ENCODE peak calls at places on chromosomes 12 and 14, in four cellular contexts. One of them, this sample, is unnamed.

GRCh38 chr12:67270622-67271021 is 1.5 kb downstream of the CAND1 start:
- DNase-seq in breast epithelium: no peak
- DNase-seq in NB4: no peak
- DNase-seq in tibial nerve: no peak
- DNase-seq in this sample: no peak

GRCh38 chr12:125143491-125143890 is 78.3 kb downstream of the AACS start:
- DNase-seq in NB4: no peak
- DNase-seq in tibial nerve: no peak
- DNase-seq in breast epithelium: no peak
- DNase-seq in this sample: no peak

GRCh38 chr12:69459477-69459876 is 10.7 kb upstream of the FRS2 start:
- DNase-seq in tibial nerve: no peak
- DNase-seq in NB4: no peak
- DNase-seq in breast epithelium: no peak
- DNase-seq in this sample: no peak

GRCh38 chr12:40515041-40515825 is 177.0 kb upstream of the CNTN1 start:
- DNase-seq in NB4: peak; percentile 52
- DNase-seq in tibial nerve: no peak
- DNase-seq in breast epithelium: no peak
- DNase-seq in this sample: no peak

GRCh38 chr12:124738636-124739467 is 124.8 kb downstream of the SCARB1 start:
- DNase-seq in breast epithelium: no peak
- DNase-seq in NB4: no peak
- DNase-seq in tibial nerve: no peak
- DNase-seq in this sample: no peak

GRCh38 chr12:106113042-106113441 is 25.7 kb downstream of the NUAK1 start:
- DNase-seq in tibial nerve: no peak
- DNase-seq in breast epithelium: no peak
- DNase-seq in NB4: peak; percentile 85
- DNase-seq in this sample: no peak

GRCh38 chr12:81300454-81300853 is 222.6 kb downstream of the ACSS3 start:
- DNase-seq in tibial nerve: no peak
- DNase-seq in breast epithelium: no peak
- DNase-seq in NB4: peak; percentile 2
- DNase-seq in this sample: no peak

GRCh38 chr12:108310489-108310888 is 28.6 kb downstream of the CMKLR1 start:
- DNase-seq in NB4: no peak
- DNase-seq in breast epithelium: no peak
- DNase-seq in tibial nerve: no peak
- DNase-seq in this sample: no peak

GRCh38 chr12:108237272-108237671 is 101.8 kb downstream of the CMKLR1 start:
- DNase-seq in NB4: peak; percentile 36
- DNase-seq in tibial nerve: no peak
- DNase-seq in breast epithelium: no peak
- DNase-seq in this sample: no peak

GRCh38 chr14:76193696-76194095 is 42.0 kb downstream of the GPATCH2L start:
- DNase-seq in breast epithelium: no peak
- DNase-seq in NB4: no peak
- DNase-seq in tibial nerve: no peak
- DNase-seq in this sample: no peak

GRCh38 chr14:19918553-19919264 is 1.7 kb upstream of the OR4K5 start:
- DNase-seq in NB4: no peak
- DNase-seq in breast epithelium: no peak
- DNase-seq in tibial nerve: no peak
- DNase-seq in this sample: no peak

GRCh38 chr12:93784339-93785086 is 107.3 kb downstream of the CRADD start:
- DNase-seq in tibial nerve: peak; percentile 30
- DNase-seq in NB4: no peak
- DNase-seq in breast epithelium: peak; percentile 80
- DNase-seq in this sample: peak; percentile 67

GRCh38 chr14:34714320-34715107 is at the start of gene CFL2:
- DNase-seq in NB4: peak; percentile 83
- DNase-seq in tibial nerve: peak; percentile 72
- DNase-seq in breast epithelium: peak; percentile 48
- DNase-seq in this sample: peak; percentile 87

GRCh38 chr14:99571303-99571986 is 32.6 kb downstream of the CCDC85C start:
- DNase-seq in tibial nerve: no peak
- DNase-seq in NB4: no peak
- DNase-seq in breast epithelium: no peak
- DNase-seq in this sample: no peak

GRCh38 chr14:79544671-79545070 is 666.6 kb downstream of the DIO2 start:
- DNase-seq in NB4: no peak
- DNase-seq in tibial nerve: no peak
- DNase-seq in breast epithelium: no peak
- DNase-seq in this sample: no peak

GRCh38 chr14:91418387-91419043 is 895 bp upstream of the CCDC88C start:
- DNase-seq in NB4: peak; percentile 88
- DNase-seq in breast epithelium: peak; percentile 37
- DNase-seq in tibial nerve: peak; percentile 31
- DNase-seq in this sample: peak; percentile 44

GRCh38 chr14:54133896-54134295 is 177.3 kb upstream of the BMP4 start:
- DNase-seq in NB4: peak; percentile 1
- DNase-seq in breast epithelium: no peak
- DNase-seq in tibial nerve: no peak
- DNase-seq in this sample: peak; percentile 48

GRCh38 chr12:78035913-78036658 is 205.4 kb downstream of the NAV3 start:
- DNase-seq in tibial nerve: no peak
- DNase-seq in breast epithelium: no peak
- DNase-seq in NB4: peak; percentile 41
- DNase-seq in this sample: no peak

GRCh38 chr12:63994704-63995103 is 150.2 kb downstream of the SRGAP1 start:
- DNase-seq in breast epithelium: no peak
- DNase-seq in NB4: no peak
- DNase-seq in tibial nerve: no peak
- DNase-seq in this sample: no peak

GRCh38 chr12:47888127-47888819 is 16.5 kb downstream of the VDR start:
- DNase-seq in breast epithelium: no peak
- DNase-seq in NB4: no peak
- DNase-seq in tibial nerve: no peak
- DNase-seq in this sample: peak; percentile 41

GRCh38 chr12:47885566-47885965 is 19.2 kb downstream of the VDR start:
- DNase-seq in NB4: no peak
- DNase-seq in breast epithelium: peak; percentile 54
- DNase-seq in tibial nerve: no peak
- DNase-seq in this sample: no peak

GRCh38 chr12:47885012-47885501 is 19.7 kb downstream of the VDR start:
- DNase-seq in tibial nerve: no peak
- DNase-seq in NB4: peak; percentile 45
- DNase-seq in breast epithelium: no peak
- DNase-seq in this sample: no peak

GRCh38 chr12:47887529-47887928 is 17.3 kb downstream of the VDR start:
- DNase-seq in tibial nerve: no peak
- DNase-seq in breast epithelium: no peak
- DNase-seq in NB4: no peak
- DNase-seq in this sample: peak; percentile 35

GRCh38 chr12:47886471-47887240 is 18.1 kb downstream of the VDR start:
- DNase-seq in NB4: no peak
- DNase-seq in breast epithelium: no peak
- DNase-seq in tibial nerve: no peak
- DNase-seq in this sample: no peak
- H3K4me3 ChIP-seq in NB4: no peak overlapping the region
- H3K4me3 ChIP-seq in breast epithelium: no peak overlapping the region
- H3K4me3 ChIP-seq in tibial nerve: no peak overlapping the region
- H3K4me3 ChIP-seq in this sample: no peak overlapping the region

DNA sequence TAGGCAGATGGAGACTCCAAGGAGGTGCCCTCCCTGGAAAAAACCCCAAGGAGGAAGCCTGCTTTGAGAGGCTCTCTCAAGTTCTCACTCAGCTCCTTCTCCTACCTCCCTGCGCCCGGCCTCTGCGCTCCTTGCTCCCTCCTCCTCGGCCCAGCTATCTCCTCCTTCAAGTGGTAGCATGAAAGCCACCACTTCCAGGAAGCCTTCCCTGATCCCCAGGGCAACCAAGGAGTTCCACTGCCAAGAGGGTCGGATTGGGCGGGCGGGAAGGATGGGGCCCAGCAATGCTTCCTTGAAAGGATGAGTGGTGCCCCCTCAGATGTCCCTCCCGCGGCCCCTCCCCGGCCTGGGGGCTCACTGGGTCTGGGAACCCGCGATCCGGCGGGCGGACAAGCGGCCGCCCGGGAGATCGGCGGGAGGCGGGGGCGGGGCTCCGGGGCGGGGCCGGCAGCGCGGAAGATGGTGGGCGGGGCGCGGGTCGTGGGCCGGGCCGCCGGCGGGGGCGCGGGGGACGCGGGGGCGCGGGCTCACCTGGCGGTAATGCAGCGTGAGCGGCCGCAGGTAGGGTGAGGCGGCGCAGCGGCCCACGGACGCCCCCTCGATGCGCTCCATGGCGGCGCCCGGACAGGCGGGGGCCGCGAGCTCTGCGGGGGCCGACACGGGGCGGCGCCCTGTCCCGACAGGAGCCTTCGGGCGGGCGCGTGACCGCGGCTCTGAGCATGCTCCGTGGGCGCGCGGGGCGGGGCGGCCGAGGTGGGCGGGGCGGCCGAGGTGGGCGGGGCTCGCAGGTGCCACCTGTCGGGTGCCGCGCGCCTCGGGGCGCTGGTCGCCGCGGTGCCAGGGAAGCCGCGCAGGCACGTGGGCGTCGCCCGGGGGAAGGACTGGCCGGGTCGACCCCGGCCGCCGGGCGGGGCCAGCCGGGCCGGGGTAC is at the start of gene NUDT14:
- DNase-seq in NB4: no peak
- DNase-seq in breast epithelium: peak; percentile 83
- DNase-seq in tibial nerve: no peak
- DNase-seq in this sample: peak; percentile 82
- TF ChIP-seq POLR2A in NB4: no peak
- TF ChIP-seq POLR2A in breast epithelium: no peak
- TF ChIP-seq POLR2A in tibial nerve: no peak
- TF ChIP-seq POLR2A in this sample: no peak

DNA sequence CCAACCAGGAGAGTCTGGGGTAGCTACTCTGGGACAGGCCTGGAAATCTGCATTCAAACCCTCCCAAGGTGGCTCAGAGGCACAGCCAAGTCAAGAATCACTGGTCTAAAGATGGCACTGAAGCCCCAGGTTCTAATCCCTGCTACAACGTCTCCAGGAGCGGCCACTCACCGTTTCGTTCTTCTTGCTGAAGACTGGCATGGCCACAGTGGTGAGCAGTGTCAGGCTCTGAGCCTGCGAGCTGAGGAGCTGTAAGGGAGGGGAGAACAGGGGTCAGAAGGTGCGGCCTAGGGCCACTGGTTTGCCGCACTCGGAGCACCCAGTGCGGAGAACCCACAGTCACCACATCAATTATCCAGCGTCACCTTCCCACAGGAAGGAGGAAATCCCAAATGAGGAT is 38.8 kb downstream of the CACNA2D4 start:
- DNase-seq in breast epithelium: peak; percentile 7
- DNase-seq in NB4: no peak
- DNase-seq in tibial nerve: no peak
- DNase-seq in this sample: no peak
- H3K4me3 ChIP-seq in breast epithelium: no peak overlapping the region
- H3K4me3 ChIP-seq in NB4: no peak overlapping the region
- H3K4me3 ChIP-seq in tibial nerve: no peak overlapping the region
- H3K4me3 ChIP-seq in this sample: no peak overlapping the region

DNA sequence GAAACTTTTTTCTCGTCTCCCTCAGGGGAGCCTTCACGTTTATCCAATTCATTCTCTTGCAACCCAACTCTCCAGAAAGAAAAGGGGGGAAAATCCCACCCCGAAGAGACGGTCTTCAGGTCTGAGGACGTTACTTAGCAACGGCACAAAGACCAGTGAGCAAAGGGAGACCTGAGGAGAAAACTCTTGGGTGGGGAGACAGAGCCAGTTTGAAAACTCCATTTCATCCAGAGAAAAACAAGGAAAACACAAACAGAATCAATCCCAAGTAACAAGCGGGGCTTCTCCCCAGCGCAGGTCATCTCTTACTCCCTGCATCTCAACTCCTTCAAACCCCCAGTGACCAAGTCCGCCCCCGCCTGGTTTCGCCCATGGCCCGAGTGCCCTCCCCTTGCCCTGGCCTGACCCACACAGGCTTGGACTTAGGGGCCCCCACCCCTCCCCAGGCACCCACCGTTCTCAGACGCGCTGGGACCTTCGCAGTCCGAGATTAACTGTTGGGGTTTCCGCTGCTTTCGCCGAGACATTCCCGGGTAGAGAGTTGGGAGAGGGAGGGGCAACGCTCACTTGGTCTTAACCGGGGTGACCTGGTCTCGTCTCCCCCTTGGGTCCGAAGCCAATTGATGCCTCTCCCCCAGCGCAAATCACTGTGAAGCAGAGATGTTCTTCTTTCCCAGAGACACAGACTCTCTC is 10.4 kb upstream of the SALL2 start:
- DNase-seq in tibial nerve: no peak
- DNase-seq in breast epithelium: no peak
- DNase-seq in NB4: no peak
- DNase-seq in this sample: peak; percentile 11
- TF ChIP-seq POLR2A in tibial nerve: no peak
- TF ChIP-seq POLR2A in breast epithelium: no peak
- TF ChIP-seq POLR2A in NB4: no peak
- TF ChIP-seq POLR2A in this sample: no peak

GRCh38 chr12:104216461-104217058 is 981 bp downstream of the TXNRD1 start:
- DNase-seq in tibial nerve: no peak
- DNase-seq in breast epithelium: no peak
- DNase-seq in NB4: no peak
- DNase-seq in this sample: no peak

GRCh38 chr12:104212516-104212915 is 3.1 kb upstream of the TXNRD1 start:
- DNase-seq in NB4: no peak
- DNase-seq in tibial nerve: no peak
- DNase-seq in breast epithelium: no peak
- DNase-seq in this sample: no peak

GRCh38 chr12:104218935-104219334 is 3.4 kb downstream of the TXNRD1 start:
- DNase-seq in tibial nerve: no peak
- DNase-seq in NB4: peak; percentile 41
- DNase-seq in breast epithelium: no peak
- DNase-seq in this sample: no peak

GRCh38 chr12:104213952-104214351 is 1.6 kb upstream of the TXNRD1 start:
- DNase-seq in breast epithelium: peak; percentile 40
- DNase-seq in NB4: no peak
- DNase-seq in tibial nerve: no peak
- DNase-seq in this sample: no peak

GRCh38 chr12:104215638-104216297 is at the start of gene TXNRD1:
- DNase-seq in NB4: peak; percentile 94
- DNase-seq in tibial nerve: peak; percentile 55
- DNase-seq in breast epithelium: peak; percentile 70
- DNase-seq in this sample: peak; percentile 85
- H3K4me3 ChIP-seq in NB4: peak within 1 kb of the TSS; percentile 39
- H3K4me3 ChIP-seq in tibial nerve: peak within 1 kb of the TSS; percentile 52
- H3K4me3 ChIP-seq in breast epithelium: peak within 1 kb of the TSS; percentile 59
- H3K4me3 ChIP-seq in this sample: peak within 1 kb of the TSS; percentile 11

GRCh38 chr14:89249972-89250371 is 167.1 kb downstream of the FOXN3 start:
- DNase-seq in tibial nerve: no peak
- DNase-seq in NB4: no peak
- DNase-seq in breast epithelium: no peak
- DNase-seq in this sample: no peak

GRCh38 chr14:89248430-89249295 is 168.4 kb downstream of the FOXN3 start:
- DNase-seq in breast epithelium: no peak
- DNase-seq in NB4: no peak
- DNase-seq in tibial nerve: no peak
- DNase-seq in this sample: no peak

GRCh38 chr14:89249296-89249565 is 167.8 kb downstream of the FOXN3 start:
- DNase-seq in breast epithelium: no peak
- DNase-seq in NB4: no peak
- DNase-seq in tibial nerve: no peak
- DNase-seq in this sample: peak; percentile 36

GRCh38 chr14:89252887-89253532 is 164.0 kb downstream of the FOXN3 start:
- DNase-seq in breast epithelium: no peak
- DNase-seq in tibial nerve: no peak
- DNase-seq in NB4: peak; percentile 39
- DNase-seq in this sample: peak; percentile 58

GRCh38 chr14:89251066-89251465 is 166.0 kb downstream of the FOXN3 start:
- DNase-seq in breast epithelium: no peak
- DNase-seq in NB4: no peak
- DNase-seq in tibial nerve: no peak
- DNase-seq in this sample: no peak
- TF ChIP-seq POLR2A in breast epithelium: no peak
- TF ChIP-seq POLR2A in NB4: no peak
- TF ChIP-seq POLR2A in tibial nerve: no peak
- TF ChIP-seq POLR2A in this sample: no peak

This sample was measured in thyroid gland.